ENCODE peak calls at places on chromosomes 6 and 20, in seven cellular contexts. One of them, this sample, is unnamed.

GRCh38 chr6:51477912-51478311 is 609.5 kb downstream of the PKHD1 start:
- DNase-seq in HepG2: no peak
- DNase-seq in GM13977: no peak
- DNase-seq in HCT116: no peak
- DNase-seq in nephron progenitor cell: no peak
- DNase-seq in adrenal gland: no peak
- DNase-seq in brain microvascular endothelial cell: no peak
- DNase-seq in this sample: no peak

GRCh38 chr6:84466521-84466920 is 239.1 kb upstream of the CEP162 start:
- DNase-seq in HepG2: no peak
- DNase-seq in GM13977: no peak
- DNase-seq in HCT116: peak
- DNase-seq in nephron progenitor cell: no peak
- DNase-seq in adrenal gland: no peak
- DNase-seq in brain microvascular endothelial cell: peak
- DNase-seq in this sample: peak

GRCh38 chr20:57667924-57668782 is 41.7 kb downstream of the PMEPA1 start:
- DNase-seq in HepG2: no peak
- DNase-seq in GM13977: no peak
- DNase-seq in HCT116: no peak
- DNase-seq in nephron progenitor cell: no peak
- DNase-seq in adrenal gland: no peak
- DNase-seq in brain microvascular endothelial cell: no peak
- DNase-seq in this sample: no peak

GRCh38 chr6:53103993-53104675 is 38.9 kb downstream of the FBXO9 start:
- DNase-seq in HepG2: peak
- DNase-seq in GM13977: no peak
- DNase-seq in HCT116: no peak
- DNase-seq in nephron progenitor cell: no peak
- DNase-seq in adrenal gland: no peak
- DNase-seq in brain microvascular endothelial cell: no peak
- DNase-seq in this sample: peak

GRCh38 chr20:32820000-32820697 is 395 bp downstream of the MAPRE1 start:
- DNase-seq in HepG2: peak
- DNase-seq in GM13977: peak
- DNase-seq in HCT116: peak
- DNase-seq in nephron progenitor cell: peak
- DNase-seq in adrenal gland: peak
- DNase-seq in brain microvascular endothelial cell: no peak
- DNase-seq in this sample: peak

GRCh38 chr6:5509106-5509505 is 247.8 kb downstream of the FARS2 start:
- DNase-seq in HepG2: no peak
- DNase-seq in GM13977: no peak
- DNase-seq in HCT116: no peak
- DNase-seq in nephron progenitor cell: no peak
- DNase-seq in adrenal gland: no peak
- DNase-seq in brain microvascular endothelial cell: no peak
- DNase-seq in this sample: no peak

GRCh38 chr6:25655746-25656145 is 3.7 kb downstream of the SCGN start:
- DNase-seq in HepG2: no peak
- DNase-seq in GM13977: no peak
- DNase-seq in HCT116: no peak
- DNase-seq in nephron progenitor cell: no peak
- DNase-seq in adrenal gland: no peak
- DNase-seq in brain microvascular endothelial cell: no peak
- DNase-seq in this sample: no peak

GRCh38 chr6:143223895-143224294 is 163.2 kb downstream of the AIG1 start:
- DNase-seq in HepG2: peak
- DNase-seq in GM13977: no peak
- DNase-seq in HCT116: no peak
- DNase-seq in nephron progenitor cell: peak
- DNase-seq in adrenal gland: peak
- DNase-seq in brain microvascular endothelial cell: peak
- DNase-seq in this sample: no peak

GRCh38 chr6:144285798-144286502 is 815 bp downstream of the UTRN start:
- DNase-seq in HepG2: peak
- DNase-seq in GM13977: peak
- DNase-seq in HCT116: no peak
- DNase-seq in nephron progenitor cell: peak
- DNase-seq in adrenal gland: peak
- DNase-seq in brain microvascular endothelial cell: peak
- DNase-seq in this sample: peak

GRCh38 chr20:40941023-40941655 is 87.5 kb upstream of the TOP1 start:
- DNase-seq in HepG2: no peak
- DNase-seq in GM13977: no peak
- DNase-seq in HCT116: no peak
- DNase-seq in nephron progenitor cell: no peak
- DNase-seq in adrenal gland: no peak
- DNase-seq in brain microvascular endothelial cell: no peak
- DNase-seq in this sample: no peak

GRCh38 chr20:40939667-40940066 is 89.0 kb upstream of the TOP1 start:
- DNase-seq in HepG2: no peak
- DNase-seq in GM13977: no peak
- DNase-seq in HCT116: no peak
- DNase-seq in nephron progenitor cell: no peak
- DNase-seq in adrenal gland: no peak
- DNase-seq in brain microvascular endothelial cell: no peak
- DNase-seq in this sample: no peak

GRCh38 chr20:40933758-40934157 is 94.9 kb upstream of the TOP1 start:
- DNase-seq in HepG2: no peak
- DNase-seq in GM13977: no peak
- DNase-seq in HCT116: no peak
- DNase-seq in nephron progenitor cell: no peak
- DNase-seq in adrenal gland: no peak
- DNase-seq in brain microvascular endothelial cell: no peak
- DNase-seq in this sample: no peak

GRCh38 chr20:40942015-40942414 is 86.6 kb upstream of the TOP1 start:
- DNase-seq in HepG2: no peak
- DNase-seq in GM13977: no peak
- DNase-seq in HCT116: no peak
- DNase-seq in nephron progenitor cell: no peak
- DNase-seq in adrenal gland: no peak
- DNase-seq in brain microvascular endothelial cell: no peak
- DNase-seq in this sample: no peak

DNA sequence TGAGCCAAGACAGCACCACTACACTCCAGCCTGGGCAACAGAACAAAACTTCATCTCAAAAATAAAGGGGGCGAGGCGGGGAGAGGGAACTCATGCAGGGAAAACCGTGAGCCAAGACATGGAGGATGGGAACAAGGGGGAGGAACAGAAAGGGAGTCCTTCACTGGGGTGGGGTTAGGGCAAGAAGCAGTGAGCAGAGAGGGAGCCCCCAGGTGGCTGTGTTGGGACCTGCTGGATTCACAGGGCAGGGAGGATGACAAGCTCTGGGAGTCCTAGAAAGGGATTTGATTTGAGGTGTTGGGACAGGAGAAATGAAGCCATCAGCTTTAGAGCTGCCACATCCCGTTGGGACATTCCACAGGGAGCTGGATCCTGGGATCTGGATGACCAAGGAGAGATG is 90.6 kb upstream of the TOP1 start:
- DNase-seq in HepG2: no peak
- DNase-seq in GM13977: no peak
- DNase-seq in HCT116: no peak
- DNase-seq in nephron progenitor cell: no peak
- DNase-seq in adrenal gland: no peak
- DNase-seq in brain microvascular endothelial cell: no peak
- DNase-seq in this sample: no peak
- TF ChIP-seq CTCF in HepG2: peak
- TF ChIP-seq CTCF in GM13977: peak
- TF ChIP-seq CTCF in HCT116: peak
- TF ChIP-seq CTCF in nephron progenitor cell: no peak
- TF ChIP-seq CTCF in adrenal gland: no peak
- TF ChIP-seq CTCF in brain microvascular endothelial cell: peak
- TF ChIP-seq CTCF in this sample: peak

GRCh38 chr20:17568972-17569471 is 853 bp upstream of the DSTN start:
- DNase-seq in HepG2: peak
- DNase-seq in GM13977: peak
- DNase-seq in HCT116: peak
- DNase-seq in nephron progenitor cell: peak
- DNase-seq in adrenal gland: peak
- DNase-seq in brain microvascular endothelial cell: peak
- DNase-seq in this sample: peak

GRCh38 chr20:17568045-17568788 is 1.7 kb upstream of the DSTN start:
- DNase-seq in HepG2: no peak
- DNase-seq in GM13977: no peak
- DNase-seq in HCT116: no peak
- DNase-seq in nephron progenitor cell: no peak
- DNase-seq in adrenal gland: no peak
- DNase-seq in brain microvascular endothelial cell: no peak
- DNase-seq in this sample: no peak

GRCh38 chr20:17562804-17563305 is 7.0 kb upstream of the DSTN start:
- DNase-seq in HepG2: peak
- DNase-seq in GM13977: no peak
- DNase-seq in HCT116: no peak
- DNase-seq in nephron progenitor cell: no peak
- DNase-seq in adrenal gland: no peak
- DNase-seq in brain microvascular endothelial cell: peak
- DNase-seq in this sample: peak

GRCh38 chr20:17566345-17566744 is 3.5 kb upstream of the DSTN start:
- DNase-seq in HepG2: no peak
- DNase-seq in GM13977: no peak
- DNase-seq in HCT116: no peak
- DNase-seq in nephron progenitor cell: no peak
- DNase-seq in adrenal gland: no peak
- DNase-seq in brain microvascular endothelial cell: no peak
- DNase-seq in this sample: no peak

GRCh38 chr20:17565164-17565845 is 4.6 kb upstream of the DSTN start:
- DNase-seq in HepG2: no peak
- DNase-seq in GM13977: no peak
- DNase-seq in HCT116: no peak
- DNase-seq in nephron progenitor cell: no peak
- DNase-seq in adrenal gland: no peak
- DNase-seq in brain microvascular endothelial cell: no peak
- DNase-seq in this sample: peak
- TF ChIP-seq CTCF in HepG2: no peak
- TF ChIP-seq CTCF in GM13977: no peak
- TF ChIP-seq CTCF in HCT116: no peak
- TF ChIP-seq CTCF in nephron progenitor cell: no peak
- TF ChIP-seq CTCF in adrenal gland: no peak
- TF ChIP-seq CTCF in brain microvascular endothelial cell: no peak
- TF ChIP-seq CTCF in this sample: no peak

GRCh38 chr20:35279533-35280174 is 1.7 kb upstream of the MMP24OS start:
- DNase-seq in HepG2: no peak
- DNase-seq in GM13977: no peak
- DNase-seq in HCT116: no peak
- DNase-seq in nephron progenitor cell: no peak
- DNase-seq in adrenal gland: no peak
- DNase-seq in brain microvascular endothelial cell: no peak
- DNase-seq in this sample: no peak

GRCh38 chr20:35276408-35276807 is 1.5 kb downstream of the MMP24OS start:
- DNase-seq in HepG2: no peak
- DNase-seq in GM13977: no peak
- DNase-seq in HCT116: no peak
- DNase-seq in nephron progenitor cell: no peak
- DNase-seq in adrenal gland: peak
- DNase-seq in brain microvascular endothelial cell: no peak
- DNase-seq in this sample: no peak

GRCh38 chr20:35277127-35277526 is 795 bp downstream of the MMP24OS start:
- DNase-seq in HepG2: no peak
- DNase-seq in GM13977: no peak
- DNase-seq in HCT116: no peak
- DNase-seq in nephron progenitor cell: no peak
- DNase-seq in adrenal gland: no peak
- DNase-seq in brain microvascular endothelial cell: no peak
- DNase-seq in this sample: no peak

GRCh38 chr20:35279040-35279439 is 1.1 kb upstream of the MMP24OS start:
- DNase-seq in HepG2: no peak
- DNase-seq in GM13977: no peak
- DNase-seq in HCT116: no peak
- DNase-seq in nephron progenitor cell: no peak
- DNase-seq in adrenal gland: no peak
- DNase-seq in brain microvascular endothelial cell: no peak
- DNase-seq in this sample: peak

GRCh38 chr20:35277531-35278395 is at the start of gene MMP24OS:
- DNase-seq in HepG2: no peak
- DNase-seq in GM13977: peak
- DNase-seq in HCT116: peak
- DNase-seq in nephron progenitor cell: peak
- DNase-seq in adrenal gland: peak
- DNase-seq in brain microvascular endothelial cell: peak
- DNase-seq in this sample: peak
- TF ChIP-seq CTCF in HepG2: no peak
- TF ChIP-seq CTCF in GM13977: peak
- TF ChIP-seq CTCF in HCT116: peak
- TF ChIP-seq CTCF in nephron progenitor cell: no peak
- TF ChIP-seq CTCF in adrenal gland: no peak
- TF ChIP-seq CTCF in brain microvascular endothelial cell: peak
- TF ChIP-seq CTCF in this sample: peak

DNA sequence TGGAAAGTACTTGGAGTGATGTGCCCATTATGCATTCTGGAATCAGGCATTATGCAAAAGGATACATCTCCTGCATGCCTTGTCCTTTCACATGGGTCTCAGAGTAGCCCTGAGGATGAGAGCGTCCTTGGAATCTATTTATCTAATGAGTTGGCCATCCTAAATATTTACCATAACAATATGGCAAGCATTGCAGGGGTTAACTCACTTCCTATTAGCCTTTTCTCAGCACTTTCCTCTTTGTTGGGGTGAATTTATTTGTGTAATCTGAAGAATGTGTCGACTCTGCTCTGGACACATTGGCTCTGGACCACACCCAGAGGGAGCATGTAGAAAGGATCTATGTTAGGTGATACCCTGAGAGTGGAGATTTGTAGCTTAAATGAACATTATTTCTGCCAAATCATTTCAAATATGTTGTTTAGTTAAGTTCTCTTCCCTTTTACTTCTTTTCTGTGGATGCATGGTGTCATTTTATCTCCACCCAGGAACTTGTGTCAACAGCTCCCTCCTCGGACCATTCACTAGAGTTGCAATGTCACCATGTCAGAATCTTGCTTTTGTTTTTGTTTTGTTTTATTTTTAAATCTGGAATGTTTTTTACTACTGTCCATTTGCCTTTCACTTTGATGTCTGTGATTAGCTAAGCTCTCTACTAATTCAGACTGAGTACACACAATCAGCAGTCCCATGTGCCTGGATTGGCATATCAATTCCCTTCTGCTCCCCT is 757.0 kb upstream of the MMS22L start:
- DNase-seq in HepG2: no peak
- DNase-seq in GM13977: no peak
- DNase-seq in HCT116: no peak
- DNase-seq in nephron progenitor cell: no peak
- DNase-seq in adrenal gland: no peak
- DNase-seq in brain microvascular endothelial cell: no peak
- DNase-seq in this sample: no peak
- TF ChIP-seq CTCF in HepG2: no peak
- TF ChIP-seq CTCF in GM13977: peak
- TF ChIP-seq CTCF in HCT116: peak
- TF ChIP-seq CTCF in nephron progenitor cell: no peak
- TF ChIP-seq CTCF in adrenal gland: no peak
- TF ChIP-seq CTCF in brain microvascular endothelial cell: peak
- TF ChIP-seq CTCF in this sample: no peak